ENCODE peak calls at places on chromosomes 11 and 22, in five cellular contexts. B is HEK293T, A is GM12878, M is H1, O is HepG2. W is an unnamed sample.
A peak's percentile ranks its signal among the peaks of the same experiment; 100 is the strongest.

GRCh38 chr11:73158356-73159051 is 16.4 kb upstream of the FCHSD2 start:
- DNase-seq in M (no peak), A (no peak), O (peak; percentile 96), B (no peak), W (no peak)

GRCh38 chr11:57237204-57237681 is at the start of gene APLNR:
- DNase-seq in M (no peak), A (no peak), B (no peak), O (no peak), W (peak; percentile 33)

GRCh38 chr11:93133710-93134109 is 64.1 kb downstream of the SLC36A4 start:
- DNase-seq in B (no peak), M (no peak), A (no peak), O (no peak), W (no peak)

GRCh38 chr11:63906585-63906984 is 10.4 kb downstream of the RCOR2 start:
- DNase-seq in O (no peak), A (no peak), M (peak; percentile 69), B (no peak), W (no peak)

GRCh38 chr11:68122936-68123539 is 1.9 kb upstream of the CHKA start:
- DNase-seq in A (no peak), M (no peak), O (peak; percentile 75), B (no peak), W (no peak)

GRCh38 chr11:18299724-18300123 is 22.2 kb downstream of the HPS5 start:
- DNase-seq in O (no peak), A (no peak), M (no peak), B (no peak), W (no peak)

GRCh38 chr22:20511578-20512259 is 4.3 kb downstream of the MED15 start:
- DNase-seq in M (no peak), O (no peak), A (no peak), B (no peak), W (no peak)

GRCh38 chr22:37254206-37254866 is 10.3 kb upstream of the RAC2 start:
- DNase-seq in O (no peak), M (no peak), B (no peak), A (no peak), W (no peak)

GRCh38 chr11:17987826-17988225 is 25.0 kb downstream of the SERGEF start:
- DNase-seq in O (no peak), A (no peak), M (no peak), B (no peak), W (no peak)

GRCh38 chr11:2825886-2826678 is 59.5 kb downstream of the CDKN1C start:
- DNase-seq in B (no peak), A (no peak), O (peak; percentile 60), M (no peak), W (peak; percentile 57)
- TF ChIP-seq SUZ12 in B (no peak), A (no peak), O (no peak), M (no peak), W (no peak)

DNA sequence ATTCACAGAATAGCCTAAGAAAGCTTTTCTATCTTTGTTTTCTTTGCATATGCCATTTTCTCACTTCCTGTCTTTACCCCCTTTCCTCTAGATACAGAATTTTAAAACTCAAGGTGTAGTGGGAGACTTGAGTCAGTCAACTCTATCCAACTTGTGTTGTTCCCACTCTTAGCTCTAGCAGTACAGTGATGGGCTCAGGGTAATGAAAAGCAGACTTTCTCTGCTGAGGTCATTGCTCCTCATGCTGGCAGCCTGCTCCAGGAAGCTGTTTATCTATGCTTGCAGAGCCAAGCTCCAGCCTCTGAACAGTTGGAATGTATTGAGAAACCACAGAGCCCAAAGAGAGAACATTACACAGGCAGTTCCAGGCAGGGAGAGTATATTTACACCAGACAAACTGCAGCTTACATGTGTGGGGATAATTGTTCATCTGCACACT is 68.1 kb downstream of the CSTPP1 start:
- DNase-seq in B (no peak), O (peak; percentile 96), M (no peak), A (no peak), W (no peak)
- TF ChIP-seq SUZ12 in B (no peak), O (no peak), M (no peak), A (no peak), W (no peak)

GRCh38 chr11:134229131-134229790 is 4.8 kb downstream of the VPS26B start:
- DNase-seq in M (no peak), A (no peak), B (no peak), O (no peak), W (no peak)

GRCh38 chr11:134233729-134234179 is 9.3 kb downstream of the VPS26B start:
- DNase-seq in O (no peak), M (no peak), A (no peak), B (no peak), W (no peak)

GRCh38 chr11:134235399-134235798 is 10.9 kb downstream of the VPS26B start:
- DNase-seq in M (no peak), A (no peak), B (no peak), O (peak; percentile 41), W (no peak)

GRCh38 chr11:134230339-134230738 is 5.9 kb downstream of the VPS26B start:
- DNase-seq in B (no peak), A (no peak), O (no peak), M (no peak), W (no peak)

GRCh38 chr11:134231958-134232674 is 7.6 kb downstream of the VPS26B start:
- DNase-seq in B (no peak), M (no peak), A (no peak), O (no peak), W (no peak)
- TF ChIP-seq SUZ12 in B (no peak), M (no peak), A (no peak), O (no peak), W (no peak)

GRCh38 chr11:81080476-81080875 is 1639.6 kb upstream of the TENM4 start:
- DNase-seq in B (no peak), O (no peak), M (no peak), A (no peak), W (no peak)
- TF ChIP-seq SUZ12 in B (no peak), O (no peak), M (no peak), A (no peak), W (no peak)

GRCh38 chr11:103108933-103109817 is at the start of gene DYNC2H1:
- DNase-seq in B (peak; percentile 94), M (peak; percentile 89), O (peak; percentile 67), A (peak; percentile 58), W (peak; percentile 87)

GRCh38 chr11:103111400-103111799 is 2.2 kb downstream of the DYNC2H1 start:
- DNase-seq in A (no peak), B (peak; percentile 20), M (no peak), O (no peak), W (no peak)

GRCh38 chr11:103110406-103110805 is 1.2 kb downstream of the DYNC2H1 start:
- DNase-seq in B (no peak), O (no peak), M (no peak), A (no peak), W (no peak)

GRCh38 chr11:103112364-103112763 is 3.1 kb downstream of the DYNC2H1 start:
- DNase-seq in A (no peak), O (no peak), B (no peak), M (no peak), W (no peak)

DNA sequence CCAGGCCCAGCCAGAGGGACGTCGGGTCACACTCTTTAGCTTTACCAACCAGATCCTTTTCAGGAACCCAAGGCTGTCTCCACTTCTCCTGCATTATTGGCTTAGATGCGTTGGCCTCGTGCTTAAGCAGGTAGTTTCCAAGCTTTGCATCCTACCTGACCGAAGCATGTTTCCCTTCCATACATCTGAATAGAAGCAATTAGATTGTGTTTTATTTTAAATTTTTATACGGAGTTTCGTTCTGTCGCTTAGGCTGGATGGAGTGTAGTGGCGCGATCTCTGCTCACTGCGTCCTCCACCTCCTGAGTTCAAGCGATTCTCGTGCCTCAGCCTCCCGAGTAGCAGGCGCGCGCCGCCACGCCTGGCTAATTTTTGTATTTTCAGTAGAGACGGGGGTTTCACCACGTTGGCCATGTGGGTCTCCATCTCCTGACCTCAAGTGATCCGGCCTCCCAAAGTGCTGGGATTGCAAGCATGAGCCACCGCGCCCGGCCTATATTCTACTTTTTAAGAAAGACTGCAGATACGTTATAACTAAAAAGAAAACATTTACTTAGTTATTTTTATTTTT is 677 bp downstream of the DYNC2H1 start:
- DNase-seq in O (no peak), M (no peak), A (no peak), B (no peak), W (no peak)
- TF ChIP-seq SUZ12 in O (no peak), M (no peak), A (no peak), B (no peak), W (no peak)

GRCh38 chr11:125176866-125177265 is 12.3 kb downstream of the PKNOX2 start:
- DNase-seq in A (no peak), M (no peak), B (no peak), O (no peak), W (no peak)
- TF ChIP-seq SUZ12 in A (no peak), M (no peak), B (no peak), O (no peak), W (no peak)

GRCh38 chr22:32951807-32952153 is 106.4 kb downstream of the SYN3 start:
- DNase-seq in M (no peak), B (no peak), A (no peak), O (no peak), W (no peak)
- TF ChIP-seq SUZ12 in M (no peak), B (no peak), A (no peak), O (no peak), W (no peak)

GRCh38 chr22:50532824-50533344 is 3.1 kb upstream of the TYMP start:
- DNase-seq in B (no peak), O (no peak), A (no peak), M (no peak), W (no peak)

GRCh38 chr22:50530280-50530856 is 556 bp upstream of the TYMP start:
- DNase-seq in M (peak; percentile 75), A (no peak), B (no peak), O (peak; percentile 74), W (no peak)

GRCh38 chr22:50532353-50532700 is 2.5 kb upstream of the TYMP start:
- DNase-seq in O (no peak), A (no peak), B (no peak), M (no peak), W (no peak)

GRCh38 chr22:50530857-50531545 is 1.2 kb upstream of the TYMP start:
- DNase-seq in A (no peak), B (no peak), M (peak; percentile 82), O (peak; percentile 47), W (no peak)

GRCh38 chr22:50531546-50532352 is 1.9 kb upstream of the TYMP start:
- DNase-seq in O (no peak), M (peak; percentile 77), A (no peak), B (no peak), W (no peak)
- TF ChIP-seq SUZ12 in O (no peak), M (peak; percentile 65), A (no peak), B (no peak), W (no peak)

DNA sequence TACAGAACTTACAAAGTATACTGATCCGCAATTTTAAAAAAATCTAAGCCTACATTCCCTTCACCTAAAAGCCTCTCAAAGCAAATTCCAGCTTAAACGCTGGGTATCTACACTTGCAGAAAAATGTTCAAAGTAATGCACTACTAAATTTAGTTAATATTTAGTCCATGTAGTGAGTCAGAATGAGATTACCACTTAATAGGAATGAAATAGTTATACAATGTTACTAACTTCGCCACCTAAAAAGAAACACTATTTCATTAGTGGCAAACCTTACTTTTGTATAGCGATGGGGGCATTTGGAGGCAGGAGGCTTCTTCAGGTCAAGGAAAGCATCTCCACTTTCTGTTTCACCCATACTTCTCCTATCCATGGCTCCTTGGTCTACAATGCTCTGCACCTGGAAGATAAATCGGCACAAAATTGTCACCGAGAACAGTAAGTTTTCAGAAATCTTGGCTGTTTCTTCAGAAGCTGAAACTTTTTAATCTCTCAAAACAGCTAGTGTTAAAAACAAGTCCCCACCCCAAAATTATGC is 1.2 kb downstream of the EIF4ENIF1 start:
- DNase-seq in A (no peak), O (no peak), M (no peak), B (no peak), W (no peak)
- TF ChIP-seq SUZ12 in A (no peak), O (no peak), M (no peak), B (no peak), W (no peak)